ENCODE peak calls at places on chromosome 22, in nine cellular contexts. Q, L, V, G, O, D, B, K and C are unnamed samples.

GRCh38 chr22:46866591-46866990 is 104.1 kb downstream of the TBC1D22A start:
- DNase-seq in Q (peak), L (peak), V (no peak), G (peak), O (no peak), D (peak), B (no peak), K (no peak), C (peak)

GRCh38 chr22:30301995-30302809 is 12.9 kb upstream of the CASTOR1 start:
- DNase-seq in Q (no peak), L (no peak), V (peak), G (peak), O (peak), D (peak), B (no peak), K (peak), C (peak)

GRCh38 chr22:44574581-44575343 is 76.7 kb upstream of the RTL6 start:
- DNase-seq in Q (peak), L (no peak), V (peak), G (peak), O (no peak), D (no peak), B (no peak), K (no peak), C (no peak)

GRCh38 chr22:50705219-50705691 is 32.6 kb downstream of the SHANK3 start:
- DNase-seq in Q (peak), L (peak), V (peak), G (peak), O (peak), D (peak), B (peak), K (no peak), C (peak)

GRCh38 chr22:24121938-24122337 is 59.3 kb upstream of the SUSD2 start:
- DNase-seq in Q (no peak), L (no peak), V (no peak), G (no peak), O (no peak), D (no peak), B (no peak), K (no peak), C (no peak)

GRCh38 chr22:38882480-38882879 is 10.5 kb upstream of the CBX6 start:
- DNase-seq in Q (no peak), L (no peak), V (no peak), G (peak), O (no peak), D (peak), B (no peak), K (no peak), C (no peak)

GRCh38 chr22:30655532-30655931 is 12.1 kb downstream of the DUSP18 start:
- DNase-seq in Q (peak), L (no peak), V (no peak), G (no peak), O (no peak), D (no peak), B (no peak), K (no peak), C (no peak)

GRCh38 chr22:47460870-47461269 is 698.4 kb downstream of the TBC1D22A start:
- DNase-seq in Q (no peak), L (no peak), V (no peak), G (no peak), O (no peak), D (no peak), B (no peak), K (no peak), C (no peak)

GRCh38 chr22:32020117-32020516 is 22.9 kb upstream of the SLC5A1 start:
- DNase-seq in Q (no peak), L (peak), V (no peak), G (peak), O (no peak), D (peak), B (no peak), K (no peak), C (peak)

GRCh38 chr22:30310881-30311771 is 15.6 kb downstream of the TBC1D10A start:
- DNase-seq in Q (no peak), L (no peak), V (peak), G (peak), O (peak), D (peak), B (no peak), K (no peak), C (no peak)

GRCh38 chr22:47367993-47368945 is 605.8 kb downstream of the TBC1D22A start:
- DNase-seq in Q (peak), L (no peak), V (peak), G (no peak), O (no peak), D (no peak), B (no peak), K (no peak), C (no peak)

GRCh38 chr22:39176673-39177455 is 24.4 kb upstream of the CBX7 start:
- DNase-seq in Q (peak), L (no peak), V (no peak), G (no peak), O (no peak), D (no peak), B (no peak), K (no peak), C (no peak)

GRCh38 chr22:17810570-17811116 is 36.4 kb upstream of the BID start:
- DNase-seq in Q (no peak), L (no peak), V (peak), G (no peak), O (no peak), D (no peak), B (no peak), K (no peak), C (no peak)
- H3K4me3 ChIP-seq in Q (no peak), L (no peak), V (no peak), G (no peak), O (no peak), D (no peak), B (no peak), K (no peak), C (no peak)

GRCh38 chr22:19721486-19722172 is 1.7 kb upstream of the GP1BB start:
- DNase-seq in Q (no peak), L (no peak), V (no peak), G (no peak), O (no peak), D (no peak), B (peak), K (no peak), C (no peak)

GRCh38 chr22:19723165-19723989 is at the start of gene GP1BB:
- DNase-seq in Q (peak), L (peak), V (peak), G (peak), O (peak), D (no peak), B (peak), K (no peak), C (no peak)

GRCh38 chr22:19723990-19724827 is 870 bp downstream of the GP1BB start:
- DNase-seq in Q (peak), L (no peak), V (no peak), G (peak), O (no peak), D (no peak), B (peak), K (peak), C (no peak)

GRCh38 chr22:19722175-19722914 is 994 bp upstream of the GP1BB start:
- DNase-seq in Q (peak), L (no peak), V (no peak), G (no peak), O (no peak), D (no peak), B (peak), K (no peak), C (no peak)

DNA sequence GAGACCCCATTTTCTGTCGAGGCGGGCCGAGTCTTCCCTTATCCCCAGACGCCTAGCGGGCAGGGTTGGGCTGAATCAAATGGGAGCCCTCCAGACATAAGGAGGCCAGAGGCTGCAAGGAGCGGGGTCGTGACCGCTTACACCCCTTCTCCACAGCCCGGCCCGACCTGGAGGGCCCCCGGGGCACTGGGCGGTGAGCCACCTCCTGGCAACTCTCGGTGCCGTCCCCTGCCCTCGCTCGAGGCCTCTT is 499 bp upstream of the GP1BB start:
- DNase-seq in Q (no peak), L (no peak), V (no peak), G (no peak), O (no peak), D (no peak), B (peak), K (no peak), C (no peak)
- TF ChIP-seq CTCF in Q (no peak), L (no peak), V (no peak), G (no peak), O (no peak), D (no peak), B (no peak), K (no peak), C (no peak)

DNA sequence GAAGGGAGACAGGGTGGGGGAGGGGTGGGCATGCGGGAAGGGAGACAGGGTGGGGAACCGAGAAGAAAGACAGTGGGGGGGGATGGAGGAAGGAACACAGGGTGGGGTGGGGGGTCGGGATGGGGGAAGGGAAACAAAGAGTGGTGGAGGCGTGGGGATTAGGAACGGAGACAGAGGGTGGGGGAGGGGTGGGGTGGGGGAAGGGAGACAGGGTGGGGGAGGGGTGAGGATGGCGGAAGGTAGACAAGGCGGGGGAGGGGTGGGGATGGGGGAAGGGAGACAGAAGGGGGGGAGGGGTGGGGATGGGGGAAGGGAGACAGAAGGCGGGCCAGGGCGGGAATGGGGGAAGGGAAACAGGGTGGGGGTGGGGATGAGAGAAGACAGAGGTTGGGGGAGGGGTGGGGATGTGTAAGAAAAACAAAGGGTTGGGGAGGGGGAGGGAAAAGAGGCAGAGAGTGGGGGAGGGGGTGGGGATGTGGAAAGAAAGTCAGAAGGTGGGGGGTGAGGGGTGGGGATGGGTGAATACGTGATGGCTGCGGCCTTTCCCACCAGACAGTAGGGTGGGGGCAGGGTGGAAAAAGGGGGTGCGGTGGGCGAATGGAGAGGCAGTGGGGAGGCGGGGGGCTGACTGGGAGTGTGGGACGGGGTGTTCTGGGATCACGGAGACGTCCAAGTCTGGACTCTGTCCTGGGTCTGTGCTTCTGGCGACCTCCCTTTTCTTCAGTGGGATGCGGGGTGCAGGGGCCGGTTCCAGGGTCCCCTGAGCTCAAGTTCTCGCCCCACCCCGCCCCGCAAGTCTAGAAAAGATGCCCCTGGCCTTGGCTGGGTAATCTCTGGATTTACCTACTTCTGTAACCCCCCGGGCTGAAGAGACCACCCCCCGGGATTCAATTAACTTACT is 744 bp downstream of the PRAME start:
- DNase-seq in Q (no peak), L (no peak), V (no peak), G (no peak), O (no peak), D (no peak), B (no peak), K (no peak), C (no peak)
- H3K4me3 ChIP-seq in Q (no peak), L (no peak), V (no peak), G (no peak), O (no peak), D (no peak), B (no peak), K (no peak), C (no peak)

DNA sequence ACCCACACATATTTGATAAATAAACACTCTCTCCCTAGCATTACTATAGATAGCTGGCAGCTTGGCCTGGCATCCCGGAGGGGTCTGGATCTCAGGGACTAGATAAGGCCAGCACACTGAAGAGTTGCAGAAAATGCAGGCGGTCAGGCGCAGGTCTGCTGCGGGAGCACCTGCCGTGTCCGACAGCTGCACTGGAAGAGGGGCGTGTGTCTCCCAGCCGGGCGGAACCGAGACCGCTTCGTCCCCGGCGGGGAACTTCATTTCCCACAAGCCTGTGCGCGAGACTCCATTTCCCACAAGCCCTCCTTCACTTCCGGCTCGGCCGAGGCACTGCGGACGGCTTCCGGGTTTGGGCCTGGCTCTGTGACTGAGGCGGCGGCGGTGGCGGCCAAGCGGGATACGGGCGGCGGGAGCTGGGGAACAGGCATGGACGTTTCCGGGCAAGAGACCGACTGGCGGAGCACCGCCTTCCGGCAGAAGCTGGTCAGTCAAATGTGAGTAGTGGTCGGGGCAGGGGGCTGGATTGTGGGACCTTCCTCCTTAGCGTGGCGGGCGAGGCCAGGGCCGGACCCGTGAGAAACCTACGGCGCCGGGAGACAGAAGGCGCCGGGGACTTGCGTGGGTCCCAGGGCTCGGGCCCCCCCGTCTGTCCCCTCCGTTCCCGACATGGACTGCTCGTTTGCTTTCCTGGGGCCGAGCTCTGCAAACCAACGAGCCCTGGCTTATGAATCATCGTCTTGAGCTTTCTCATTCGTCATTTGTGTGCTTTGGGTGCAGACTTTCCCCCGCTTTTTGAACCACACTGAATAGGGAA is at the start of gene MED15:
- DNase-seq in Q (peak), L (peak), V (peak), G (peak), O (peak), D (peak), B (peak), K (peak), C (peak)
- TF ChIP-seq CTCF in Q (no peak), L (peak), V (no peak), G (no peak), O (no peak), D (no peak), B (peak), K (no peak), C (no peak)

GRCh38 chr22:20531404-20532181 is 24.2 kb downstream of the MED15 start:
- DNase-seq in Q (peak), L (peak), V (peak), G (peak), O (peak), D (peak), B (peak), K (no peak), C (peak)
- H3K4me3 ChIP-seq in Q (no peak), L (no peak), V (no peak), G (no peak), O (no peak), D (no peak), B (no peak), K (no peak), C (no peak)

GRCh38 chr22:19772673-19773469 is 12.3 kb downstream of the TBX1 start:
- DNase-seq in Q (no peak), L (no peak), V (peak), G (peak), O (no peak), D (no peak), B (no peak), K (peak), C (no peak)
- TF ChIP-seq CTCF in Q (no peak), L (no peak), V (no peak), G (no peak), O (peak), D (no peak), B (no peak), K (peak), C (no peak)

DNA sequence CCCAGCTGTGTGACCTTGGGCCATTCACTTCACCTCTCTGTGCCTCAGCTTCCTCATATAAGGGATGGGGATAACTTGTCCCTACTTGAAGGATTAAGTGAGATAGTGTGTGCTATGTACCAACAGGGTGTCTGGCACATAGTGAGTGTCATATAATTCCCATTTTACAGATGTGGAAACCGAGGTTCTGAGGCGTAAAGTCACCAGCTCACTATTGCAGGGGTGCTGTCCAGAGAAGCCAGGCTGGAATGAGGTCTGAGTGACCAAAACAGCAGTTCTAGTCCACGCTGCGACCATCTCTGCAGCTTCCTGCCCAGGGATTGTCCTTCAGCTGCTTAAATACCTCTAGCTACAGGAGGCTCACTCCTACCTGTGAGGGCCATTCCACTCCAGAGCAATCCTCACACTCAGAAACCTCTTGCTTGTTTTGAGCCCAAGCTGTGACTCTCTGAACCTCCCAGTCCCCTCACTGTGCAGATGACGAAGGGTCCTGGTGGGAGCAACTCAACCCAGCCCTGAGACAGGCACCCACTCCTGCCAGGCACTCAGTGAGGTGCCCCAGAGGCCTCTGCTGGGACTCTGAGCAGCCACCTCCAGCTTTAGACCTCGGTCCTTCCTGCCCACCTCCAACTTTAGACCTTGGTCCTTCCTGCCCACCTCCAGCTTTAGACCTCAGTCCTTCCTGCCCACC is 5.8 kb downstream of the MB start:
- DNase-seq in Q (no peak), L (no peak), V (no peak), G (no peak), O (no peak), D (no peak), B (no peak), K (no peak), C (no peak)
- H3K4me3 ChIP-seq in Q (no peak), L (no peak), V (no peak), G (no peak), O (no peak), D (no peak), B (no peak), K (peak), C (no peak)